ENCODE peak calls at places on chromosome X, in five cellular contexts. R is AG09309, G is colonic mucosa, Q is cardiac muscle cell, P is GM20000. N is an unnamed sample.

GRCh38 chrX:48961585-48962091 is 4.2 kb upstream of the OTUD5 start:
- DNase-seq in R (no peak), G (no peak), Q (peak; percentile 85), P (no peak), N (no peak)

GRCh38 chrX:97616883-97617510 is 733.3 kb downstream of the RPA4 start:
- DNase-seq in R (peak; percentile 14), G (no peak), Q (peak; percentile 63), P (peak; percentile 6), N (peak; percentile 23)

GRCh38 chrX:15815779-15816452 is 25.6 kb downstream of the ZRSR2 start:
- DNase-seq in R (no peak), G (no peak), Q (peak; percentile 28), P (peak; percentile 21), N (peak; percentile 59)

GRCh38 chrX:150844016-150844415 is 54.5 kb downstream of the CD99L2 start:
- DNase-seq in R (no peak), G (no peak), Q (no peak), P (no peak), N (no peak)

GRCh38 chrX:12894074-12894691 is 12.2 kb upstream of the TLR8 start:
- DNase-seq in R (no peak), G (peak; percentile 40), Q (peak; percentile 38), P (peak; percentile 35), N (peak; percentile 57)

GRCh38 chrX:111352424-111352823 is 59.6 kb downstream of the DCX start:
- DNase-seq in R (no peak), G (peak; percentile 38), Q (peak; percentile 58), P (no peak), N (no peak)

GRCh38 chrX:123771449-123772064 is 38.7 kb upstream of the THOC2 start:
- DNase-seq in R (no peak), G (no peak), Q (no peak), P (no peak), N (no peak)

GRCh38 chrX:40175416-40176255 is 77.9 kb upstream of the BCOR start:
- DNase-seq in R (no peak), G (peak; percentile 79), Q (peak; percentile 71), P (peak; percentile 77), N (peak; percentile 80)

GRCh38 chrX:35150052-35150451 is 207.5 kb downstream of the FAM47B start:
- DNase-seq in R (no peak), G (no peak), Q (no peak), P (no peak), N (no peak)

GRCh38 chrX:138191998-138192397 is 519.5 kb downstream of the FGF13 start:
- DNase-seq in R (no peak), G (no peak), Q (peak; percentile 1), P (no peak), N (peak; percentile 5)

GRCh38 chrX:135595543-135595942 is 75.1 kb downstream of the INTS6L start:
- DNase-seq in R (no peak), G (no peak), Q (no peak), P (no peak), N (no peak)

GRCh38 chrX:134603806-134604700 is 54.2 kb downstream of the PLAC1 start:
- DNase-seq in R (peak; percentile 84), G (no peak), Q (peak; percentile 92), P (no peak), N (no peak)

GRCh38 chrX:149527705-149528104 is 13.1 kb upstream of the EOLA1 start:
- DNase-seq in R (no peak), G (no peak), Q (peak; percentile 24), P (no peak), N (no peak)

GRCh38 chrX:46308106-46308505 is 237.1 kb downstream of the ZNF674 start:
- DNase-seq in R (no peak), G (no peak), Q (no peak), P (no peak), N (no peak)

GRCh38 chrX:149643496-149643895 is 11.9 kb upstream of the TMEM185A start:
- DNase-seq in R (no peak), G (no peak), Q (no peak), P (no peak), N (no peak)

GRCh38 chrX:135396109-135396508 is 25.6 kb upstream of the SMIM10L2A start:
- DNase-seq in R (no peak), G (no peak), Q (no peak), P (no peak), N (no peak)

GRCh38 chrX:30863969-30864368 is 25.1 kb downstream of the TAB3 start:
- DNase-seq in R (no peak), G (no peak), Q (no peak), P (no peak), N (no peak)

GRCh38 chrX:45517090-45517973 is 316.7 kb upstream of the DIPK2B start:
- DNase-seq in R (no peak), G (no peak), Q (peak; percentile 47), P (no peak), N (no peak)

GRCh38 chrX:151151668-151152267 is 24.6 kb upstream of the GPR50 start:
- DNase-seq in R (peak; percentile 21), G (peak; percentile 26), Q (peak; percentile 64), P (peak; percentile 28), N (peak; percentile 36)

GRCh38 chrX:12446342-12447075 is 308.2 kb downstream of the FRMPD4 start:
- DNase-seq in R (peak; percentile 54), G (no peak), Q (peak; percentile 74), P (no peak), N (no peak)

GRCh38 chrX:13473666-13474516 is 95.5 kb upstream of the EGFL6 start:
- DNase-seq in R (no peak), G (no peak), Q (peak; percentile 45), P (peak; percentile 32), N (no peak)

GRCh38 chrX:104565791-104566687 is at the start of gene IL1RAPL2:
- DNase-seq in R (no peak), G (peak; percentile 38), Q (peak; percentile 13), P (peak; percentile 11), N (no peak)

GRCh38 chrX:45758738-45759397 is 558.2 kb upstream of the DIPK2B start:
- DNase-seq in R (no peak), G (no peak), Q (no peak), P (no peak), N (no peak)

GRCh38 chrX:124347242-124347641 is 879 bp downstream of the SH2D1A start:
- DNase-seq in R (no peak), G (no peak), Q (no peak), P (no peak), N (no peak)

GRCh38 chrX:3815896-3816664 is 102.6 kb upstream of the PRKX start:
- DNase-seq in R (no peak), G (peak; percentile 71), Q (peak; percentile 34), P (peak; percentile 26), N (peak; percentile 48)

GRCh38 chrX:123779908-123780396 is 47.1 kb upstream of the THOC2 start:
- DNase-seq in R (no peak), G (peak; percentile 32), Q (no peak), P (no peak), N (no peak)

GRCh38 chrX:69060631-69061408 is 104.4 kb downstream of the PJA1 start:
- DNase-seq in R (no peak), G (peak; percentile 64), Q (peak; percentile 63), P (peak; percentile 20), N (no peak)

GRCh38 chrX:78452356-78452755 is 124.9 kb upstream of the CYSLTR1 start:
- DNase-seq in R (no peak), G (no peak), Q (no peak), P (no peak), N (no peak)

GRCh38 chrX:68841251-68842049 is 12.6 kb downstream of the EFNB1 start:
- DNase-seq in R (no peak), G (peak; percentile 88), Q (no peak), P (no peak), N (no peak)

GRCh38 chrX:129748265-129748664 is 9.5 kb downstream of the XPNPEP2 start:
- DNase-seq in R (peak; percentile 86), G (no peak), Q (peak; percentile 92), P (no peak), N (no peak)

GRCh38 chrX:150486011-150486410 is 82.4 kb upstream of the MTM1 start:
- DNase-seq in R (no peak), G (peak; percentile 46), Q (peak; percentile 69), P (peak; percentile 6), N (no peak)

GRCh38 chrX:14267224-14267623 is 237.5 kb upstream of the GEMIN8 start:
- DNase-seq in R (no peak), G (no peak), Q (no peak), P (no peak), N (no peak)

GRCh38 chrX:41653125-41653524 is 35.6 kb upstream of the GPR34 start:
- DNase-seq in R (no peak), G (no peak), Q (no peak), P (no peak), N (no peak)

GRCh38 chrX:110741213-110741796 is 54.3 kb downstream of the CHRDL1 start:
- DNase-seq in R (peak; percentile 32), G (no peak), Q (peak; percentile 51), P (no peak), N (no peak)

GRCh38 chrX:23392195-23392594 is 57.5 kb downstream of the PTCHD1 start:
- DNase-seq in R (no peak), G (no peak), Q (no peak), P (no peak), N (no peak)
- TF ChIP-seq CTCF in R (no peak), G (no peak), Q (no peak), P (no peak), N (no peak)

DNA sequence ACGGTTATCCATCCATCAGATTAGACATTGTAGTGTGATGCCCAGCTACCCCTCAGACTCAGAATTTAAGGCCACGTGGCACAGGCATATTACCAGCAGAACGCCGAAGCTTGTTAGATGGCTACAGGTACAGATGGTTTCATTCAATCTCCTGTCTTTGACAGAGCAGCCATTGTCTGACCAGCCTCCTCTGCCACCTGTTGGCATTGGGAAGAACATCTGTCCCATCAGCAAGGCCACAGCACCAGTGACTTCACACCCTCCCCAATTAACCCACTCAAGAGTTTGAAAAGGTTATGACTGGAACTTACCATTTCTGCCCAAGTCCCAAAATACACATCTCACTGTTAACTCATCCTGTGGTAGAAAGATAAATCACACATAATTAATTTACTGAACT is 22.0 kb upstream of the PHKA2 start:
- DNase-seq in R (no peak), G (no peak), Q (no peak), P (no peak), N (no peak)
- TF ChIP-seq CTCF in R (no peak), G (peak; percentile 17), Q (no peak), P (no peak), N (peak; percentile 23)

GRCh38 chrX:144896323-144896722 is 351.0 kb upstream of the SPANXN1 start:
- DNase-seq in R (no peak), G (no peak), Q (no peak), P (no peak), N (no peak)
- TF ChIP-seq CTCF in R (peak; percentile 36), G (no peak), Q (no peak), P (no peak), N (peak; percentile 24)

GRCh38 chrX:153374426-153374825 is 26.7 kb downstream of the PNMA6E start:
- DNase-seq in R (no peak), G (no peak), Q (no peak), P (no peak), N (no peak)
- TF ChIP-seq CTCF in R (no peak), G (no peak), Q (no peak), P (no peak), N (no peak)